ENCODE peak calls at places on chromosome 22, in five cellular contexts. F, W, Y, P and S are unnamed samples.

GRCh38 chr22:36317658-36318271 is 64.8 kb downstream of the APOL1 start:
- DNase-seq in P (no peak), F (no peak), Y (no peak), W (no peak), S (no peak)

GRCh38 chr22:47022475-47022874 is 260.0 kb downstream of the TBC1D22A start:
- DNase-seq in P (no peak), Y (no peak), F (no peak), W (no peak), S (no peak)

GRCh38 chr22:26718905-26719304 is 61.5 kb downstream of the MIAT start:
- DNase-seq in P (no peak), W (no peak), F (peak), Y (no peak), S (no peak)

GRCh38 chr22:29217827-29218757 is 12.4 kb downstream of the EMID1 start:
- DNase-seq in P (no peak), F (no peak), W (no peak), Y (no peak), S (no peak)

GRCh38 chr22:26097840-26098239 is 71.4 kb upstream of the SEZ6L start:
- DNase-seq in P (no peak), F (no peak), Y (no peak), W (no peak), S (no peak)

GRCh38 chr22:25940479-25940878 is 198.5 kb downstream of the MYO18B start:
- DNase-seq in W (no peak), P (no peak), F (no peak), Y (no peak), S (no peak)

GRCh38 chr22:25709758-25710157 is 32.2 kb upstream of the MYO18B start:
- DNase-seq in P (no peak), Y (no peak), F (no peak), W (no peak), S (no peak)

GRCh38 chr22:37379716-37380115 is 47.6 kb downstream of the ELFN2 start:
- DNase-seq in Y (no peak), P (no peak), F (no peak), W (no peak), S (no peak)

GRCh38 chr22:46866591-46866990 is 104.1 kb downstream of the TBC1D22A start:
- DNase-seq in Y (no peak), F (peak), P (no peak), W (no peak), S (no peak)

GRCh38 chr22:17946691-17947367 is 77.5 kb downstream of the MICAL3 start:
- DNase-seq in Y (no peak), F (no peak), P (no peak), W (no peak), S (no peak)

GRCh38 chr22:18013436-18013835 is 10.9 kb downstream of the MICAL3 start:
- DNase-seq in Y (no peak), P (no peak), F (no peak), W (no peak), S (no peak)

GRCh38 chr22:25853902-25854301 is 111.9 kb downstream of the MYO18B start:
- DNase-seq in P (no peak), Y (no peak), F (no peak), W (no peak), S (no peak)

GRCh38 chr22:27197618-27198017 is 540.2 kb downstream of the MIAT start:
- DNase-seq in P (no peak), Y (no peak), F (no peak), W (no peak), S (no peak)

GRCh38 chr22:23072911-23073491 is 2.7 kb downstream of the GNAZ start:
- DNase-seq in W (no peak), F (no peak), Y (no peak), P (no peak), S (no peak)

GRCh38 chr22:27682438-27682837 is 119.1 kb downstream of the MN1 start:
- DNase-seq in F (no peak), P (peak), W (peak), Y (peak), S (no peak)

GRCh38 chr22:20249797-20250354 is 18.2 kb downstream of the RTN4R start:
- DNase-seq in F (no peak), W (no peak), P (no peak), Y (no peak), S (peak)

GRCh38 chr22:17434856-17435255 is 65.6 kb downstream of the CECR2 start:
- DNase-seq in F (no peak), P (no peak), Y (no peak), W (no peak), S (no peak)

GRCh38 chr22:19904881-19905618 is 36.5 kb upstream of the COMT start:
- DNase-seq in F (no peak), P (no peak), W (no peak), Y (no peak), S (no peak)

GRCh38 chr22:23884133-23884532 is 10.1 kb upstream of the MIF start:
- DNase-seq in Y (no peak), P (no peak), F (no peak), W (peak), S (peak)

GRCh38 chr22:37747090-37747714 is 50.4 kb downstream of the TRIOBP start:
- DNase-seq in P (no peak), W (peak), F (no peak), Y (peak), S (no peak)

GRCh38 chr22:46352691-46353386 is 17.3 kb downstream of the TRMU start:
- DNase-seq in Y (no peak), F (no peak), P (no peak), W (no peak), S (peak)

GRCh38 chr22:27212617-27213177 is 555.3 kb downstream of the MIAT start:
- DNase-seq in W (peak), Y (peak), F (peak), P (no peak), S (peak)

GRCh38 chr22:43888740-43889139 is 3.1 kb downstream of the PNPLA5 start:
- DNase-seq in P (no peak), Y (no peak), F (no peak), W (no peak), S (no peak)

GRCh38 chr22:43887391-43887790 is 4.4 kb downstream of the PNPLA5 start:
- DNase-seq in F (no peak), Y (no peak), P (no peak), W (no peak), S (no peak)

GRCh38 chr22:43890901-43891331 is 897 bp downstream of the PNPLA5 start:
- DNase-seq in W (no peak), Y (no peak), F (no peak), P (peak), S (no peak)

GRCh38 chr22:43891360-43892182 is at the start of gene PNPLA5:
- DNase-seq in F (no peak), W (peak), P (peak), Y (no peak), S (no peak)

DNA sequence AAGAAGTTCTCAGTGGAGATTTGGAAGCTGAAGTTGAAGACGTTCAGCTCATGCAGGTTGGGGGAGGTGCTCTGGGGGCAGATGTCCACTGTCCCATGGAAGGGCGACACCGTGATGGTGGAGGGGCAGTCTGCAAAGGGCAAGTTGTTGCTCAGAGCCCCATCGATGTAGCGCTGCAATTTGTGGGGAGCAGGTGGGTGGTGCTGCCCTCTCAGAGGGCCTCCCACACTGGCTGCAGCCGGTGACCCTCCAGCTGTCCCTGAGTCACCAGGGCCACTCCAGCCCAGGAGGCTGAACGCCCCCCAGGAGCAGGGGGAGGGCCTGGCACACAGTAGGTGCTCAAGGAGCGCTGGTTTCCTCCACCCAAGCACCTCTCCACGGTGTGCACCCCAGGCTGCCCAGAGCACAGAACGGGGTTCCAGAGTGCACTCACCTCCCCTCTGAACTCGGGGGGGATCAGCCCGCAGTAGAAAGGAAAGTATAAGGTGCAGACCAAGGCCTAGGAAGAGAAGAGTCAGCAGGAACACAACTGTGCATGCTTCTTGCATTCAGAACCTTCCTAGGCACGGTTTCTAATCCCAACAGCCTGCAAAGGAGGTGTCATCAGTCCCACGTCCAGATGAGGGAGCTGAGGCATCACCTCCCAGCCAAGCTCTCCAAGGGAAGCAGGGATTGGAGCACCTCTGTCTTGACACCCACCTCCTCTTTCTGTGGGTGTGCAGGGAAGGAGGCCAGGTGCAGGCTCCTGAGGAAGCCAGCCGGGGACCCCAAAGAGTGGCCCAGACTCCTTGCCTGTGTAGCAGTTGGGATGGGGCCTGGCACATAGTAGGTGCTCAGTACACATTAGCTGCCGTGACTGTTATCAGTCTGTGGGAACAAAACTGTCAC is 2.2 kb downstream of the PNPLA5 start:
- DNase-seq in F (no peak), P (no peak), Y (no peak), W (no peak), S (peak)
- TF ChIP-seq CTCF in F (no peak), P (no peak), Y (no peak), W (no peak), S (peak)

GRCh38 chr22:39808087-39808486 is 85.5 kb downstream of the ENTHD1 start:
- DNase-seq in Y (no peak), W (peak), F (no peak), P (peak), S (peak)
- TF ChIP-seq CTCF in Y (peak), W (peak), F (peak), P (peak), S (peak)

GRCh38 chr22:22044153-22044552 is 61.6 kb upstream of the TOP3B start:
- DNase-seq in W (no peak), F (no peak), P (no peak), Y (no peak), S (no peak)

GRCh38 chr22:22045576-22046335 is 63.2 kb upstream of the TOP3B start:
- DNase-seq in W (no peak), P (no peak), Y (no peak), F (no peak), S (no peak)

GRCh38 chr22:22042009-22042408 is 59.4 kb upstream of the TOP3B start:
- DNase-seq in F (no peak), Y (no peak), W (no peak), P (no peak), S (no peak)

GRCh38 chr22:22042599-22043295 is 60.2 kb upstream of the TOP3B start:
- DNase-seq in P (no peak), Y (no peak), F (no peak), W (no peak), S (no peak)

DNA sequence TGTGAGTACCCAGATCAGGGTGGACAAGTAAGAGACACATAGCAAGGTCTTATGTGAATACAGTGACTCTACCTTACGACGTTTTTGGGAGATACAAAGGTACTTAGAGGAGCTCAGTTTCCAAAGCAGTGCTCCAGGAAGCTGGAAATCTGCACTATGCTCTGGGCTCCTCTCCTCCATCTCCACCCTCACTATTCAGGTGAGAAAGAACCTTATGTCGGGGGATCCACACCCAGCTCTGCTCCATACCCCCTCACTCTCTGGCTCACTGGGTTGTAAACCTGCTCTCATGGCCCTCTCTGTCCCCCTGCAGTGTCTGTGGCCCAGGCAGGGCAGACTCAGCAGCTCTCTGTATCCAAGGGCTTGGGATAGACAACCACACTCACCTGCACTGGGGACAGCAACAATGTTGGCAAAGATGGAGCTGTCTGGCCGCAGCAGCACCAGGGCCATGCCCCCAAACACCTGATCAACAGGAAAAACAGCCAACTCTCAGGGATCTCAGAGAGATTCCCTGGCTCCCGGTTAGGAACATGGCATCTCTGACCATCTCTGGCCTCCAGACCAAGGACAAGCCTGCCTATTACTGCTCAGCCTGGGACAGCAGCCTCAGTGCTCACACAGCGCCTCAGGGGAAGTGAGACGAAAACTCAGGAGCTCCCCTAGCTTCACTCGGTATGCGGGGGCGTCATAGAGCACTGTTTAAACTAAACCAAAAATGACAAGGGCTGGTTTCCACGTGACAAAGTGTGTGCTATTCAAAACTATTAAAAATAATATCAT is 60.9 kb upstream of the TOP3B start:
- DNase-seq in Y (no peak), F (no peak), W (no peak), P (no peak), S (no peak)
- TF ChIP-seq CTCF in Y (no peak), F (no peak), W (no peak), P (no peak), S (no peak)

GRCh38 chr22:43537019-43537585 is 125.3 kb downstream of the MPPED1 start:
- DNase-seq in W (no peak), F (no peak), P (no peak), Y (no peak), S (peak)
- TF ChIP-seq CTCF in W (no peak), F (no peak), P (no peak), Y (no peak), S (peak)

GRCh38 chr22:49640366-49641095 is 187.1 kb downstream of the BRD1 start:
- DNase-seq in P (no peak), W (no peak), Y (no peak), F (no peak), S (no peak)
- TF ChIP-seq CTCF in P (no peak), W (no peak), Y (no peak), F (no peak), S (no peak)

GRCh38 chr22:33747576-33748180 is 172.6 kb downstream of the LARGE1 start:
- DNase-seq in P (no peak), W (no peak), F (no peak), Y (no peak), S (no peak)
- TF ChIP-seq CTCF in P (no peak), W (no peak), F (no peak), Y (no peak), S (no peak)